ENCODE peak calls at places on chromosomes 4 and X, in eight cellular contexts. T is astrocyte of the cerebellum; I is GM12865; M is GM23338; N is GM10248; A is activated CD8-positive, alpha-beta T cell treated with anti-CD3 and anti-CD28 coated beads for 36 hours; L is endodermal cell; S is endothelial cell. C is an unnamed sample.

GRCh38 chr4:108114503-108114902 is 54.2 kb downstream of the LEF1 start:
- DNase-seq in T (no peak), L (no peak), A (no peak), I (no peak), N (no peak), S (no peak), M (peak; percentile 27), C (no peak)

GRCh38 chr4:38572798-38573197 is 91.2 kb upstream of the KLF3 start:
- DNase-seq in A (no peak), I (no peak), T (no peak), N (no peak), S (no peak), M (no peak), L (no peak), C (no peak)

GRCh38 chr4:36187723-36188333 is 56.5 kb downstream of the ARAP2 start:
- DNase-seq in A (peak; percentile 43), L (peak; percentile 70), M (peak; percentile 63), S (no peak), N (no peak), T (peak; percentile 49), I (peak; percentile 39), C (no peak)

GRCh38 chrX:39930777-39931553 is 166.8 kb downstream of the BCOR start:
- DNase-seq in N (no peak), M (no peak), S (no peak), A (no peak), I (no peak), T (no peak), L (no peak), C (no peak)

GRCh38 chr4:164943192-164943591 is 34.3 kb downstream of the TRIM61 start:
- DNase-seq in L (no peak), T (no peak), S (no peak), I (no peak), N (no peak), M (no peak), A (no peak), C (no peak)

GRCh38 chrX:112081781-112082482 is 644 bp downstream of the TRPC5 start:
- DNase-seq in S (no peak), M (peak; percentile 60), A (no peak), T (no peak), N (no peak), L (peak; percentile 82), I (no peak), C (no peak)

GRCh38 chr4:9800878-9801277 is 19.4 kb downstream of the DRD5 start:
- DNase-seq in L (no peak), M (no peak), S (no peak), I (peak; percentile 6), A (no peak), T (no peak), N (no peak), C (no peak)

GRCh38 chr4:151824647-151825046 is 63.8 kb upstream of the GATB start:
- DNase-seq in I (no peak), A (no peak), L (no peak), N (no peak), M (no peak), T (no peak), S (no peak), C (no peak)

GRCh38 chrX:25012793-25013592 is 2.8 kb downstream of the ARX start:
- DNase-seq in N (no peak), L (peak; percentile 83), S (no peak), M (no peak), I (peak; percentile 34), A (no peak), T (no peak), C (no peak)

GRCh38 chr4:141046255-141046654 is 87.0 kb downstream of the RNF150 start:
- DNase-seq in T (peak; percentile 95), M (no peak), L (no peak), A (peak; percentile 15), S (no peak), I (no peak), N (no peak), C (no peak)

GRCh38 chr4:165684177-165684870 is 188.7 kb upstream of the TLL1 start:
- DNase-seq in L (no peak), I (no peak), T (peak; percentile 62), A (no peak), M (no peak), S (no peak), N (no peak), C (no peak)

GRCh38 chrX:3962511-3963350 is 249.3 kb upstream of the PRKX start:
- DNase-seq in S (peak; percentile 6), T (no peak), A (peak; percentile 7), N (peak; percentile 9), M (peak; percentile 62), L (peak; percentile 68), I (peak; percentile 4), C (peak; percentile 27)

GRCh38 chr4:73021634-73022033 is 47.9 kb downstream of the COX18 start:
- DNase-seq in M (peak; percentile 80), S (no peak), L (no peak), I (peak; percentile 49), T (peak; percentile 52), N (peak; percentile 42), A (peak; percentile 8), C (no peak)

GRCh38 chr4:80608285-80608980 is 272.9 kb downstream of the CFAP299 start:
- DNase-seq in N (no peak), A (no peak), I (no peak), T (peak; percentile 12), M (no peak), L (no peak), S (no peak), C (no peak)

GRCh38 chr4:84070293-84070692 is 428.8 kb downstream of the NKX6-1 start:
- DNase-seq in A (no peak), L (no peak), I (no peak), N (no peak), S (no peak), M (peak; percentile 7), T (no peak), C (no peak)

GRCh38 chr4:106409901-106410889 is 41.6 kb upstream of the GIMD1 start:
- DNase-seq in L (peak; percentile 72), S (no peak), I (no peak), A (no peak), T (no peak), M (peak; percentile 49), N (no peak), C (no peak)

GRCh38 chrX:135489542-135489941 is 30.9 kb upstream of the INTS6L start:
- DNase-seq in L (no peak), T (no peak), I (peak; percentile 58), S (no peak), M (no peak), A (no peak), N (peak; percentile 49), C (no peak)

GRCh38 chr4:17082186-17082585 is 183.7 kb upstream of the LDB2 start:
- DNase-seq in L (no peak), M (no peak), S (no peak), N (no peak), A (no peak), I (no peak), T (no peak), C (no peak)

GRCh38 chrX:68658530-68658929 is 11.1 kb downstream of the STARD8 start:
- DNase-seq in I (no peak), L (no peak), T (no peak), N (no peak), S (no peak), M (no peak), A (no peak), C (no peak)

GRCh38 chr4:143585548-143585947 is 72.0 kb downstream of the SMARCA5 start:
- DNase-seq in A (no peak), T (no peak), L (no peak), N (no peak), M (no peak), S (no peak), I (no peak), C (no peak)

GRCh38 chr4:174714393-174715211 is 114.4 kb downstream of the GLRA3 start:
- DNase-seq in M (peak; percentile 79), L (peak; percentile 78), N (peak; percentile 35), I (peak; percentile 61), A (peak; percentile 24), T (peak; percentile 24), S (peak; percentile 53), C (peak; percentile 10)
- TF ChIP-seq CTCF in M (peak; percentile 92), L (peak; percentile 92), N (peak; percentile 68), I (peak; percentile 73), A (peak; percentile 74), T (peak; percentile 85), S (peak; percentile 72), C (peak; percentile 70)

DNA sequence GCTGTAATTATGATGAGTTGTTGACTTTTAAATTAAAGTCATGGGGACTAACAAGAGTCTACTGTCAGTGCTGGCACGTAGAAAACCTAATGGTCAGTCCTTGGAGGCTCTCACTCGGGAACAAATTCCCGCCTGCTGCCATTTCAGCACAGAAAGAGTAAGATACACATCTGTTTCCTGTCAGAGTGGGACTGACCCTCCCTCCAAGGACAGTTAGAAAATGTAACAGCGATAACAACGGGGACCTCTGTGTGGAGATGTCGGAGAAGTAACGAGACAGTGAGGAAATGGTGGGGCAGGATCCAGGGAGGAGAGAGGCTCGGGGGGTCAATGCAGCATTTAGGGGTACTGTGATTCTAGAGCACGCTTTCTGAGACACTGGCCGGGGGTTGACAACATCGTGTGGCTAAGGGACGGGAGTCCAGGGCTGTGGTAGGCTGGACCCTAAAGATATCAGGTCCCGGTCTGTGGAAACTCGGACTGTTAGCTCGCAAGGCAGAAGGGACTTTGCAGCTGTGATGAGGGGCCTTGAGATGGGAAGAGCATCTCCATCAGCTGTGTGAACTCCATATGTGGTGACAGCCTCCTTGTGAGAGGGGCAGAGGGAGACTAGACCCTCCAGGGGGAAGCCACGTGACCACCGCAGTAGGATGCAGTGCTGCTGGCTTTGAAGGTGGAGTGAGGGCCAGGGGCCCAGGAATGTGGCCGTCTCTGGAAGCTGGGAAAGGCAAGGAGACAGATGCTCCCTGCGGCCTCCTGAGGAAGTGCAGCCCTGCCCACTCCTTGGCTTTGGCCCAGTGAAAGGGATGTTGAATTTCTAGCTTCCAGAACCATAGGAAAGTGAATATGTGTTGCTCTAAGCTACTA is 35.8 kb upstream of the SORCS2 start:
- DNase-seq in S (peak; percentile 40), A (no peak), N (no peak), M (peak; percentile 73), T (no peak), I (no peak), L (peak; percentile 87), C (no peak)
- TF ChIP-seq CTCF in S (peak; percentile 52), A (no peak), N (no peak), M (peak; percentile 48), T (peak; percentile 81), I (peak; percentile 26), L (peak; percentile 72), C (peak; percentile 54)

GRCh38 chrX:129843459-129844306 is at the start of gene ZDHHC9:
- DNase-seq in I (peak; percentile 91), L (peak; percentile 96), T (peak; percentile 55), M (peak; percentile 90), N (peak; percentile 89), A (peak; percentile 92), S (peak; percentile 81), C (peak; percentile 75)
- TF ChIP-seq CTCF in I (no peak), L (no peak), T (no peak), M (no peak), N (no peak), A (no peak), S (no peak), C (no peak)

GRCh38 chrX:2360731-2361130 is 140.0 kb downstream of the DHRSX start:
- DNase-seq in N (no peak), A (no peak), I (no peak), L (no peak), M (peak; percentile 49), T (no peak), S (peak; percentile 23), C (no peak)
- TF ChIP-seq CTCF in N (no peak), A (no peak), I (no peak), L (no peak), M (peak; percentile 28), T (no peak), S (no peak), C (no peak)

GRCh38 chr4:184143770-184144564 is 73.7 kb downstream of the ENPP6 start:
- DNase-seq in L (peak; percentile 89), N (no peak), M (peak; percentile 59), S (no peak), A (no peak), I (peak; percentile 11), T (no peak), C (no peak)
- TF ChIP-seq CTCF in L (peak; percentile 80), N (no peak), M (peak; percentile 77), S (no peak), A (no peak), I (peak; percentile 14), T (no peak), C (peak; percentile 45)

C was measured in progenitor cell of endocrine pancreas.